ENCODE peak calls at places on chromosomes 11 and 22, in five cellular contexts. O is body of pancreas; U is foreskin fibroblast; X is stimulated activated CD8-positive, alpha-beta memory T cell treated with anti-CD3 and anti-CD28 coated beads, Interleukin-7, amount 100 ng/mL, for 4 hours; D is cardiac fibroblast. H is an unnamed sample.

GRCh38 chr11:31001432-31001831 is 368.1 kb downstream of the DCDC1 start:
- DNase-seq in O (no peak), D (no peak), U (no peak), X (no peak), H (no peak)

GRCh38 chr11:100857236-100858005 is 170.3 kb downstream of the ARHGAP42 start:
- DNase-seq in D (no peak), O (no peak), X (no peak), U (no peak), H (no peak)

GRCh38 chr11:6365659-6366058 is 24.6 kb upstream of the SMPD1 start:
- DNase-seq in D (no peak), O (peak), U (no peak), X (no peak), H (peak)

GRCh38 chr11:121722431-121723256 is 269.9 kb upstream of the SORL1-AS1 start:
- DNase-seq in O (peak), D (peak), X (no peak), U (peak), H (peak)

GRCh38 chr22:28279888-28280287 is 360.8 kb upstream of the PITPNB start:
- DNase-seq in U (peak), D (no peak), O (no peak), X (no peak), H (no peak)

GRCh38 chr11:1344056-1344635 is 34.7 kb upstream of the TOLLIP start:
- DNase-seq in D (no peak), X (no peak), O (no peak), U (no peak), H (peak)

GRCh38 chr11:134098566-134099184 is 29.8 kb downstream of the JAM3 start:
- DNase-seq in O (no peak), D (no peak), U (no peak), X (no peak), H (no peak)

GRCh38 chr11:26087095-26087935 is 244.6 kb upstream of the ANO3 start:
- DNase-seq in O (no peak), U (no peak), X (no peak), D (no peak), H (no peak)

GRCh38 chr11:16891964-16892363 is 122.2 kb downstream of the PLEKHA7 start:
- DNase-seq in U (peak), X (no peak), O (no peak), D (peak), H (no peak)

GRCh38 chr11:72668645-72669347 is 5.4 kb downstream of the PDE2A start:
- DNase-seq in X (no peak), O (no peak), D (no peak), U (no peak), H (no peak)

GRCh38 chr22:49814856-49815255 is 12.8 kb downstream of the BRD1 start:
- DNase-seq in D (no peak), U (no peak), O (no peak), X (no peak), H (no peak)

GRCh38 chr22:36773935-36774334 is 2.0 kb downstream of the IFT27 start:
- DNase-seq in O (no peak), X (no peak), D (peak), U (peak), H (no peak)

GRCh38 chr11:126181939-126182730 is 29.3 kb downstream of the RPUSD4 start:
- DNase-seq in D (no peak), U (no peak), O (no peak), X (no peak), H (no peak)

GRCh38 chr11:120601566-120601965 is 90.0 kb downstream of the GRIK4 start:
- DNase-seq in X (no peak), O (no peak), U (peak), D (peak), H (no peak)

GRCh38 chr11:72238492-72239295 is 5.3 kb downstream of the PHOX2A start:
- DNase-seq in X (no peak), U (no peak), O (no peak), D (no peak), H (no peak)

H was measured in colonic mucosa.